ENCODE peak calls at places on chromosomes 13 and 19, in five cellular contexts. X is psoas muscle; Z is CD8-positive, alpha-beta T cell; W is fibroblast of lung; G is fibroblast of the aortic adventitia. E is an unnamed sample.

GRCh38 chr13:73870970-73871935 is 263.0 kb downstream of the KLF12 start:
- DNase-seq in Z (no peak), G (peak), W (peak), X (no peak), E (peak)

GRCh38 chr13:25171517-25172302 is at the start of gene AMER2:
- DNase-seq in G (peak), W (peak), Z (no peak), X (no peak), E (peak)

GRCh38 chr13:30774214-30774730 is 38.9 kb downstream of the ALOX5AP start:
- DNase-seq in X (no peak), Z (no peak), G (no peak), W (no peak), E (no peak)

GRCh38 chr19:2922987-2923386 is 21.8 kb downstream of the ZNF77 start:
- DNase-seq in Z (no peak), X (no peak), G (no peak), W (no peak), E (no peak)

GRCh38 chr13:36885901-36886300 is 34.1 kb downstream of the SMAD9 start:
- DNase-seq in W (no peak), G (no peak), X (no peak), Z (no peak), E (no peak)

GRCh38 chr13:50910483-50910805 is 853 bp downstream of the RNASEH2B start:
- DNase-seq in X (no peak), W (peak), G (peak), Z (no peak), E (peak)

GRCh38 chr19:39052846-39053245 is 20.5 kb upstream of the FBXO27 start:
- DNase-seq in G (no peak), W (no peak), X (no peak), Z (no peak), E (no peak)

GRCh38 chr19:13965926-13966683 is 13.8 kb downstream of the DCAF15 start:
- DNase-seq in X (no peak), G (no peak), W (no peak), Z (no peak), E (no peak)

GRCh38 chr19:37551123-37551993 is 43.2 kb downstream of the ZNF571 start:
- DNase-seq in G (peak), W (peak), X (no peak), Z (no peak), E (peak)

GRCh38 chr13:106432636-106433035 is 102.8 kb downstream of the EFNB2 start:
- DNase-seq in Z (no peak), G (peak), W (peak), X (no peak), E (peak)

GRCh38 chr19:45391346-45391745 is 13.5 kb downstream of the PPP1R13L start:
- DNase-seq in W (no peak), G (no peak), X (no peak), Z (no peak), E (peak)

GRCh38 chr13:22090114-22090513 is 419.2 kb downstream of the FGF9 start:
- DNase-seq in W (no peak), X (no peak), G (no peak), Z (no peak), E (no peak)

GRCh38 chr13:88857256-88857655 is 1186.1 kb downstream of the SLITRK5 start:
- DNase-seq in Z (no peak), G (no peak), X (no peak), W (peak), E (no peak)

GRCh38 chr19:30394481-30395151 is 22.4 kb downstream of the ZNF536 start:
- DNase-seq in X (no peak), G (no peak), W (no peak), Z (no peak), E (no peak)

GRCh38 chr13:113862766-113863510 is 938 bp downstream of the GAS6 start:
- DNase-seq in Z (no peak), X (peak), W (no peak), G (peak), E (no peak)

GRCh38 chr19:15702590-15702930 is 25.3 kb upstream of the OR10H2 start:
- DNase-seq in Z (no peak), W (peak), X (peak), G (peak), E (peak)

GRCh38 chr13:35961461-35962220 is 169.5 kb downstream of the DCLK1 start:
- DNase-seq in W (peak), Z (no peak), G (peak), X (no peak), E (peak)

GRCh38 chr13:42992585-42993122 is 613 bp upstream of the EPSTI1 start:
- DNase-seq in W (no peak), X (no peak), G (no peak), Z (peak), E (no peak)

GRCh38 chr19:3982701-3983541 is 2.3 kb downstream of the EEF2 start:
- DNase-seq in Z (no peak), W (peak), G (peak), X (peak), E (peak)

GRCh38 chr13:24660023-24660806 is 20.0 kb upstream of the ATP12A start:
- DNase-seq in G (no peak), X (no peak), W (no peak), Z (no peak), E (no peak)

GRCh38 chr13:96100457-96101220 is 10.7 kb downstream of the HS6ST3 start:
- DNase-seq in X (no peak), W (no peak), G (no peak), Z (no peak), E (no peak)

GRCh38 chr13:73880365-73880764 is 253.8 kb downstream of the KLF12 start:
- DNase-seq in G (no peak), Z (no peak), X (no peak), W (peak), E (peak)

GRCh38 chr19:52070496-52070895 is 21.9 kb upstream of the ZNF432 start:
- DNase-seq in W (peak), Z (no peak), X (no peak), G (peak), E (peak)

GRCh38 chr13:75541961-75542360 is 4.3 kb upstream of the COMMD6 start:
- DNase-seq in G (no peak), X (no peak), Z (no peak), W (no peak), E (no peak)

GRCh38 chr19:39003188-39003587 is 27.6 kb upstream of the FBXO17 start:
- DNase-seq in X (no peak), Z (no peak), G (no peak), W (no peak), E (no peak)

GRCh38 chr19:28665748-28666147 is 547.2 kb downstream of the UQCRFS1 start:
- DNase-seq in G (no peak), W (no peak), X (no peak), Z (no peak), E (no peak)

GRCh38 chr19:55253264-55253663 is 5.6 kb downstream of the PPP6R1 start:
- DNase-seq in G (no peak), X (no peak), Z (no peak), W (no peak), E (no peak)

GRCh38 chr13:76378767-76379166 is 507.4 kb downstream of the KCTD12 start:
- DNase-seq in X (no peak), W (no peak), G (no peak), Z (no peak), E (no peak)

GRCh38 chr13:110397445-110397844 is 90.4 kb downstream of the COL4A2 start:
- DNase-seq in Z (no peak), W (peak), X (no peak), G (peak), E (peak)
- H3K4me3 ChIP-seq in Z (no peak), W (peak), X (peak), G (peak), E (peak)

GRCh38 chr19:1605236-1606137 is at the start of gene UQCR11:
- DNase-seq in Z (peak), X (peak), W (peak), G (peak), E (peak)
- TF ChIP-seq CTCF in Z (peak), X (peak), W (peak), G (peak), E (peak)

DNA sequence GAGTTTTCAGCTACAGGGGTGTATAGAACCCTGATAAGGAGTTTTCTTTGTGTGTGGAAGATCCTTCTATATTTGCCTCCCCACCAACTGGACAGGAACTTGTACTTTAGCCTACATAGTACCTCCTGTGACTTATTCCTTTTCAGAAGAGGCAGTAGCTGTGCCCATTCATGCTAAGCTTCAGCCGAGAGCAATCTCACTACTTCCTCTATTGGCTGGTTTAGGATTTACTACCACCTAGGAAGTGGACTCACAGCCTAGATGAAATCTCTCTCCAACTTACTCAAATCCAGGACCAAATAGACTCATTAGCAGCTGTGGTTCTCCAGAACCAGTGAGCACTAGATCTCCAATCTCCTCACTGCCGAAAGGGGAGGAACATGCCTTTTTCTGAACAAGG is 2.3 kb upstream of the REX1BD start:
- DNase-seq in G (no peak), Z (no peak), W (no peak), X (no peak), E (no peak)
- H3K4me3 ChIP-seq in G (no peak), Z (no peak), W (no peak), X (no peak), E (no peak)

DNA sequence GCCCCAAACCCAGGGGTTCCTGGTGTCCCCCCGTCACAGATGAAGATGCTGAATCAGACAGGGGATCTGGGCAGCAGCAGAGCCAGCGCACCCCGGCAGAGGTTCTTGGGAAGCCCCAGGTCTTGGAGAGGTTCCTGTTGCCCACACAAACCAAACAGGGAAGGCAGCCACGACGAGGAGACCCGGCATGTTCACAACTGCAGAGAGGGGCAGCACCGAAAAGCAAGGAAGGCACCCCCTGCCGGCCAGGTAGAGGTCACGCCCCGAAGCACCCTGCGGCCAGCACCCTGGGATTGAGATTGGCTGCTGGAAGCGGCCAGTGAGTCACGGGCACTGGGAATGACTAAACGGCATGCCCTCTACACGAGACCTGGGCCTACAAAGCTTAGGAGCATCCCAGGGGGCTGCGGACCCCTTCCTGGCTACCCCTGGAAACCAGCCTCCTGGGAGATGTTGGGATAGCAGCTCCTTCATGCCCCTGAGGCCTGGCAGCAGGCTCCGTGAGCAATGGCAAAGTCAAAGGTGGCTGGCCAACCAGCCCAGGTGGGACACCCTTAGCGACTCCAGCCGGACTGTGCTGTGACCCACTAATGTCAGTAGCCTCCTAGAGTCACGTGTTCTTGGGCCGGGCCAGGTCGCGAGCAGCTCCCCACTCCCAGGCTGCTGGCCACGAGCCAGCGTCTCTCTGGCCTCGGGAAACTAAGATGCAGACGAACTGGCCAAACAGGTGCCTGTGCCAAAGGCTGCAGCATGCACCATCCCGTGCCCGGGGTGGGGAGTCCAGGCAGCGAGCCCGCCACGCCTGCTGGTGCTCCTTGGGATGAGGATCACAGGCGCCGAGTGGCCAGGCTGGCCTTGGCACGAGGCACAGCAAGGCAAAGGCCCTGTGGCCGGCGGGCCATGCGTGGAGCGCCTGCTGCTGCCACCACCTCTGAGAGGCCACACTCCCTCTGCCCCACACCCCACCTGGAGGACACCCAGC is 43.2 kb downstream of the MLLT1 start:
- DNase-seq in X (no peak), G (no peak), Z (no peak), W (no peak), E (no peak)
- TF ChIP-seq CTCF in X (no peak), G (no peak), Z (no peak), W (no peak), E (no peak)

GRCh38 chr13:101262306-101262705 is 154.0 kb downstream of the NALCN start:
- DNase-seq in W (no peak), Z (no peak), X (no peak), G (no peak), E (no peak)

GRCh38 chr13:101258509-101258908 is 157.8 kb downstream of the NALCN start:
- DNase-seq in X (no peak), Z (no peak), W (no peak), G (no peak), E (no peak)

GRCh38 chr13:101258071-101258470 is 158.2 kb downstream of the NALCN start:
- DNase-seq in G (peak), W (peak), X (no peak), Z (no peak), E (peak)
- H3K4me3 ChIP-seq in G (no peak), W (no peak), X (no peak), Z (no peak), E (no peak)

DNA sequence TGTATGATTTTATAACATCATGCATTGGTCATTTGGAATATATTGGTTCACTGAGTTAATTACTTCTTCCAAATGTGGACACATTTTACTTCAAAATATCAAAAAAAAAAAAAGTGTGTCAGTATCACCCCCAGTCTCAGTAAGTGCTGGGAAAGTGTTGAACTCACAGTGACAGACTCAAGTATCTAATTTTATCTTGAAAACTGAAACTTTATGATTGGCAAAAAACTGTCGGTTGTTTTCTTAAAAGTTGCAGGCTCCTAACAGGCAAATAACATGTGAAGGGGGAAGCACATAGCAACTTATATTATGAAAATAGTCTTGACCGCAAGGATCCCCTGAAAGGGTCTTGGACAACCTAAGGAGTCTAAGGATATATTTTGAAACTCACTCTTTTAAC is 33.5 kb upstream of the TPP2 start:
- DNase-seq in Z (no peak), G (no peak), W (no peak), X (no peak), E (no peak)
- TF ChIP-seq CTCF in Z (no peak), G (no peak), W (no peak), X (no peak), E (no peak)

DNA sequence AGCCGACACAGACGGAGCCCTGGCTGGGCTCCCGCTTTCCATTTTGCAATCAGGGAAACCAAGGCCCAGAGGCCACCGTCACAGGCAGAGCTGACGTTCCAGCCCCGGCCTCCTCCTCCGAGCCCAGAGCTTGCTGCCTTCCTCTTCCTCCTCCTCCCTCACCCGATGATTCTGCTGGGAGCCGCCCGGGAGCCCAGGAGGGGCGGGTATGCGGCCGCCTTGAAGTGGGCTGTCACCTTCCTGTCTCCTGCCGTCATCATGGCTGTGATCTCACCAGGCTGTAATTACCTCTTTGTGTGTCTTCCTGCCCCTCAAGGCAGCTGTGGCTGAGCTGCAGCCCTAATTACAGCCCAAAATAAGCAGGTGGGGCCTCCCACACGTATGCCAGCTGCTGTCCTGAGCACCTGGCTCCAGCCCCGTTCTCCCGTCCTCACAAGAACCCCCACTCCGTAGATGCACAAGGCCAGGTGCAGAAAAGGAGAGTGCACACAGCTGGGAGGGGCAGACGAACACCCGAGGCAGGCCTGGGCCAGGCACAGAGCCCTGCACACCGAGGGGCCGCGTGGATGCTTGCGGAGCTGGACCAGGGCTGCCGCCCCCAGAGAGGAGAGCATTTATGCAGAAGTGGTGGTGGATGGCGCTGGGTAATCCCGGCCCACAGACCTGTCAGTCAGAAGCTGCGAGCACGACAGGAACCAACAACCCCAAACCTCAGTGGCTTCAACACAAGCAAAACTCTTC is 4.0 kb downstream of the TPGS1 start:
- DNase-seq in G (no peak), W (no peak), Z (peak), X (no peak), E (no peak)
- H3K4me3 ChIP-seq in G (no peak), W (no peak), Z (peak), X (peak), E (no peak)

DNA sequence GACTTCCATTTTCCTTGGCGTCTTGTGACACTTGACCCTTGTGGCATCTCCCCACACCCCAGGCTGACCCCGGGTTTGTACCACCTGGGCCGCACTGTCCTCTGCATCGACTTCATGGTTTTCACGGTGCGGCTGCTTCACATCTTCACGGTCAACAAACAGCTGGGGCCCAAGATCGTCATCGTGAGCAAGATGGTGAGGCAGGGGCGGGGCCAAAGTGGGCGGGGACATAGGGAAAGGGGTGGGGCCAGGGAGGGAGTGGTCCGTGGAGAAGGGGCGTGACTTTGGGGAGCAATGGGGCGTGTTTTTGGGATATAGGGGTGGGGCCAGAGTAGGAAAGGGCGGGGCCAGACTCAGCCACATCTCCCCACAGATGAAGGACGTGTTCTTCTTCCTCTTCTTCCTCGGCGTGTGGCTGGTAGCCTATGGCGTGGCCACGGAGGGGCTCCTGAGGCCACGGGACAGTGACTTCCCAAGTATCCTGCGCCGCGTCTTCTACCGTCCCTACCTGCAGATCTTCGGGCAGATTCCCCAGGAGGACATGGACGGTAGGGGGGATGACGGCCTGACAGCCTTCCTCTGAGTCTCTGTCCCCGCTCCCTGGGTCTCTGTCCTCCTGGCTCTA is 42.8 kb downstream of the TRPM4 start:
- DNase-seq in X (no peak), Z (no peak), G (no peak), W (no peak), E (peak)
- TF ChIP-seq CTCF in X (no peak), Z (no peak), G (no peak), W (no peak), E (no peak)

GRCh38 chr19:34577531-34578101 is 96.1 kb downstream of the WTIP start:
- DNase-seq in Z (no peak), W (no peak), G (no peak), X (no peak), E (no peak)

GRCh38 chr19:34578751-34579150 is 97.2 kb downstream of the WTIP start:
- DNase-seq in X (no peak), Z (no peak), G (no peak), W (no peak), E (no peak)

GRCh38 chr19:34576292-34576691 is 94.7 kb downstream of the WTIP start:
- DNase-seq in X (no peak), W (no peak), G (no peak), Z (no peak), E (no peak)

GRCh38 chr19:34578173-34578572 is 96.6 kb downstream of the WTIP start:
- DNase-seq in X (no peak), Z (no peak), W (no peak), G (no peak), E (no peak)

DNA sequence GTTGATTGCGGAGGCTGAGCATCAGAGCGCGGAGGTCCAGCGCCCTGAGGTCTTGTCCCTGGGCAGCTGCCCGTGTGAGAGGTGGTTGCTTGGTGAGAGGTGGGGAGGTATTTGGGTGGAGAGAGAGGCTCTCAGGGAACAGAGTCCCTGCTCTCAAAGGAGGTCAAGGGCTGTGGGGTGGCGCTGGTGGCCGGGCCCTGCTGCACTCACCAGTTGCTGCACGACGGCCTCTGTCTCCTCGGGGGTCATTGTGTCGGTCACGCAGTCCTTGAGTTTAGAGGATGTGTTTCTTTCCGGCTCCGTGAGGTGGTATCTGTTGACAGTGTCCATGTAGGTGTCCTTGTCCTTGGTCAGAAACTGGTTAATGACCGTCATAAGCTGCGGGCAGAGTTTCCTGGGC is 95.5 kb downstream of the WTIP start:
- DNase-seq in Z (no peak), G (no peak), W (no peak), X (no peak), E (no peak)
- H3K4me3 ChIP-seq in Z (no peak), G (no peak), W (no peak), X (no peak), E (no peak)

E was measured in fibroblast of mammary gland.